ENCODE peak calls at places on chromosome 5, in eight cellular contexts. K, Q, O, F, Y, L, C and X are unnamed samples.

GRCh38 chr5:55441107-55441771 is 93.5 kb downstream of the PLPP1 start:
- DNase-seq in K (no peak), Q (no peak), O (no peak), F (no peak), Y (no peak), L (no peak), C (no peak), X (no peak)

GRCh38 chr5:23507278-23507685 is at the start of gene PRDM9:
- DNase-seq in K (no peak), Q (no peak), O (no peak), F (peak), Y (no peak), L (no peak), C (peak), X (no peak)

GRCh38 chr5:148492351-148492750 is 108.6 kb downstream of the FBXO38 start:
- DNase-seq in K (no peak), Q (no peak), O (no peak), F (no peak), Y (no peak), L (no peak), C (no peak), X (no peak)

GRCh38 chr5:91848453-91848852 is 465.3 kb upstream of the ARRDC3 start:
- DNase-seq in K (no peak), Q (no peak), O (no peak), F (no peak), Y (peak), L (no peak), C (no peak), X (no peak)

GRCh38 chr5:69517763-69518212 is 25.2 kb downstream of the OCLN start:
- DNase-seq in K (peak), Q (peak), O (no peak), F (no peak), Y (peak), L (no peak), C (peak), X (no peak)

GRCh38 chr5:100901851-100902341 is 1.2 kb downstream of the ST8SIA4 start:
- DNase-seq in K (no peak), Q (no peak), O (no peak), F (no peak), Y (no peak), L (peak), C (peak), X (no peak)

GRCh38 chr5:11390369-11390768 is 513.9 kb downstream of the CTNND2 start:
- DNase-seq in K (no peak), Q (no peak), O (no peak), F (no peak), Y (peak), L (no peak), C (no peak), X (peak)

GRCh38 chr5:136018814-136019777 is 9.7 kb upstream of the TGFBI start:
- DNase-seq in K (no peak), Q (no peak), O (no peak), F (peak), Y (peak), L (no peak), C (no peak), X (no peak)

GRCh38 chr5:68216737-68217231 is 1.2 kb downstream of the PIK3R1 start:
- DNase-seq in K (peak), Q (no peak), O (no peak), F (no peak), Y (peak), L (no peak), C (peak), X (no peak)

GRCh38 chr5:59893436-59894227 is at the start of gene PDE4D:
- DNase-seq in K (peak), Q (peak), O (peak), F (peak), Y (peak), L (peak), C (peak), X (peak)

GRCh38 chr5:79798892-79799590 is 109.4 kb downstream of the CMYA5 start:
- DNase-seq in K (no peak), Q (no peak), O (no peak), F (no peak), Y (no peak), L (no peak), C (no peak), X (no peak)

GRCh38 chr5:42564689-42565356 is 141.6 kb downstream of the GHR start:
- DNase-seq in K (no peak), Q (no peak), O (no peak), F (no peak), Y (no peak), L (no peak), C (no peak), X (no peak)

GRCh38 chr5:144093868-144094267 is 76.6 kb downstream of the YIPF5 start:
- DNase-seq in K (no peak), Q (no peak), O (no peak), F (no peak), Y (no peak), L (no peak), C (no peak), X (no peak)

GRCh38 chr5:16615737-16616535 is 861 bp downstream of the RETREG1 start:
- DNase-seq in K (peak), Q (no peak), O (no peak), F (no peak), Y (no peak), L (peak), C (no peak), X (no peak)

GRCh38 chr5:102801375-102801774 is 46.3 kb downstream of the PAM start:
- DNase-seq in K (no peak), Q (no peak), O (no peak), F (no peak), Y (no peak), L (no peak), C (no peak), X (no peak)

GRCh38 chr5:134511796-134512660 is 13.4 kb upstream of the JADE2 start:
- DNase-seq in K (peak), Q (no peak), O (peak), F (peak), Y (peak), L (no peak), C (peak), X (no peak)

GRCh38 chr5:155027993-155028629 is 14.6 kb downstream of the KIF4B start:
- DNase-seq in K (no peak), Q (no peak), O (no peak), F (no peak), Y (no peak), L (no peak), C (no peak), X (no peak)

GRCh38 chr5:26482817-26483375 is 555.5 kb downstream of the CDH9 start:
- DNase-seq in K (peak), Q (no peak), O (no peak), F (no peak), Y (no peak), L (peak), C (peak), X (peak)

GRCh38 chr5:103057208-103058130 is 62.5 kb downstream of the GIN1 start:
- DNase-seq in K (no peak), Q (no peak), O (no peak), F (no peak), Y (peak), L (no peak), C (no peak), X (peak)

GRCh38 chr5:103464801-103465484 is 97.6 kb downstream of the NUDT12 start:
- DNase-seq in K (no peak), Q (no peak), O (no peak), F (no peak), Y (no peak), L (no peak), C (no peak), X (no peak)

GRCh38 chr5:54799645-54800044 is 185.7 kb downstream of the ESM1 start:
- DNase-seq in K (no peak), Q (no peak), O (no peak), F (no peak), Y (no peak), L (peak), C (no peak), X (no peak)

GRCh38 chr5:149654282-149654681 is 73.0 kb downstream of the ARHGEF37 start:
- DNase-seq in K (no peak), Q (no peak), O (no peak), F (no peak), Y (no peak), L (no peak), C (no peak), X (no peak)

GRCh38 chr5:172533058-172533398 is 78.7 kb upstream of the SH3PXD2B start:
- DNase-seq in K (no peak), Q (no peak), O (no peak), F (no peak), Y (no peak), L (no peak), C (no peak), X (no peak)

GRCh38 chr5:1412621-1413020 is 32.6 kb downstream of the SLC6A3 start:
- DNase-seq in K (no peak), Q (no peak), O (no peak), F (peak), Y (no peak), L (no peak), C (no peak), X (no peak)

GRCh38 chr5:109656829-109657228 is 32.9 kb upstream of the MAN2A1 start:
- DNase-seq in K (peak), Q (peak), O (no peak), F (peak), Y (peak), L (peak), C (peak), X (peak)

GRCh38 chr5:126395198-126395597 is 28.0 kb upstream of the GRAMD2B start:
- DNase-seq in K (no peak), Q (no peak), O (no peak), F (no peak), Y (peak), L (no peak), C (no peak), X (peak)

GRCh38 chr5:102903074-102903871 is 148.2 kb downstream of the PAM start:
- DNase-seq in K (no peak), Q (no peak), O (no peak), F (no peak), Y (peak), L (no peak), C (no peak), X (no peak)

GRCh38 chr5:57412010-57412409 is 70.6 kb downstream of the ACTBL2 start:
- DNase-seq in K (peak), Q (no peak), O (no peak), F (no peak), Y (peak), L (no peak), C (no peak), X (no peak)

GRCh38 chr5:77751328-77752023 is 24.7 kb downstream of the TBCA start:
- DNase-seq in K (no peak), Q (no peak), O (no peak), F (no peak), Y (no peak), L (no peak), C (no peak), X (no peak)

GRCh38 chr5:151051066-151051930 is 29.5 kb downstream of the TNIP1 start:
- DNase-seq in K (peak), Q (peak), O (peak), F (peak), Y (peak), L (peak), C (peak), X (peak)

GRCh38 chr5:141199359-141200235 is at the start of gene PCDHB11:
- DNase-seq in K (no peak), Q (no peak), O (no peak), F (no peak), Y (no peak), L (peak), C (peak), X (no peak)

GRCh38 chr5:167759411-167759821 is 532.0 kb upstream of the WWC1 start:
- DNase-seq in K (no peak), Q (no peak), O (no peak), F (no peak), Y (peak), L (no peak), C (no peak), X (no peak)

GRCh38 chr5:13214182-13214581 is 730.3 kb downstream of the DNAH5 start:
- DNase-seq in K (no peak), Q (no peak), O (no peak), F (no peak), Y (no peak), L (no peak), C (no peak), X (no peak)

GRCh38 chr5:170861295-170861854 is 443 bp upstream of the RANBP17 start:
- DNase-seq in K (peak), Q (no peak), O (no peak), F (no peak), Y (no peak), L (no peak), C (peak), X (no peak)
- H3K4me3 ChIP-seq in K (peak), Q (peak), O (peak), F (peak), Y (no peak), L (no peak), C (peak), X (peak)

GRCh38 chr5:140005145-140005591 is 37.9 kb downstream of the NRG2 start:
- DNase-seq in K (no peak), Q (no peak), O (no peak), F (no peak), Y (no peak), L (no peak), C (no peak), X (no peak)

GRCh38 chr5:140004174-140004573 is 38.9 kb downstream of the NRG2 start:
- DNase-seq in K (no peak), Q (no peak), O (no peak), F (no peak), Y (no peak), L (no peak), C (no peak), X (no peak)

GRCh38 chr5:140007311-140007710 is 35.8 kb downstream of the NRG2 start:
- DNase-seq in K (no peak), Q (no peak), O (no peak), F (no peak), Y (no peak), L (no peak), C (no peak), X (no peak)

GRCh38 chr5:140000332-140000731 is 42.8 kb downstream of the NRG2 start:
- DNase-seq in K (no peak), Q (no peak), O (no peak), F (no peak), Y (no peak), L (no peak), C (peak), X (peak)

GRCh38 chr5:140003519-140003918 is 39.6 kb downstream of the NRG2 start:
- DNase-seq in K (no peak), Q (no peak), O (no peak), F (no peak), Y (no peak), L (no peak), C (no peak), X (no peak)
- TF ChIP-seq CTCF in K (no peak), Q (no peak), O (no peak), F (no peak), Y (no peak), L (no peak), C (no peak), X (no peak)

DNA sequence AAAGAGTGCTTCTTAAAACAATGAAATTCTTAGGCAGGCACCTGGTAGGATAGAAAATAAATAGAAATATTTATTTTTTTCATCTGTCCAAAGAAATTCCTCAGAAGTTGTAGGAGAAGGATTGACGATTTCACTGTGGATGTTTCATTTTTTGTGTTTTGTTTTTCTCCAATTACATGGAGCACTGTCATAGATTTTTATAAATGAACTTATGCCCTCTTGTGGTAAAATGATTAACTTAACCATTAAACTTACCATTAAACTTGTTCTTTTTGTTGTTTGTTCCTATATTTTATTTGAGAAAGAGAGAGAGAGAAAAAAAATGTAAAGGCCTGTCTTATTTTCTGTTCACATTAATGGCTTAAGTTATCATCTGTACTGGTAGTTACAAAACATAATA is 339.2 kb downstream of the PRR16 start:
- DNase-seq in K (no peak), Q (no peak), O (no peak), F (no peak), Y (no peak), L (peak), C (no peak), X (no peak)
- H3K4me3 ChIP-seq in K (peak), Q (no peak), O (no peak), F (no peak), Y (no peak), L (no peak), C (no peak), X (no peak)

DNA sequence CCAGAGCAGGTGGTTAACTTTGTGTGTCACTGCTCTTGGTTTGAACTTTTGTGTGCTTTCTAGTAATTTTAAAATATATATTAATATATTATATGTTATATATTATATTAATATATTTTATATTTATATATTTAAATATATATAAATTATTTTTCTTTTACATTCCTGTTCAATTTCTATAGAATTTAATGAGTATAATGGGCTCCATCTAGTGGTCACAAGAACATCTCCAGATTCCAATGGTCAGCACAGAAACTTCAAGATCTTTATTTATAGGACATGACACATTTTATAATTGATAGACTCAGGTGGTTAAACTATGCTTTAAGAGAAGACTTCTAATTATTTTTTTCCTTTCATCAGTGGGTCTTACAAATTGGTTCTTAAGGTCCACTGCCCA is 39.1 kb downstream of the COL23A1 start:
- DNase-seq in K (no peak), Q (no peak), O (no peak), F (no peak), Y (peak), L (peak), C (no peak), X (no peak)
- TF ChIP-seq CTCF in K (peak), Q (peak), O (peak), F (peak), Y (peak), L (peak), C (peak), X (peak)

GRCh38 chr5:111229126-111229525 is 4.9 kb downstream of the CAMK4 start:
- DNase-seq in K (no peak), Q (no peak), O (no peak), F (no peak), Y (no peak), L (no peak), C (no peak), X (no peak)
- H3K4me3 ChIP-seq in K (no peak), Q (no peak), O (no peak), F (no peak), Y (no peak), L (no peak), C (no peak), X (no peak)

DNA sequence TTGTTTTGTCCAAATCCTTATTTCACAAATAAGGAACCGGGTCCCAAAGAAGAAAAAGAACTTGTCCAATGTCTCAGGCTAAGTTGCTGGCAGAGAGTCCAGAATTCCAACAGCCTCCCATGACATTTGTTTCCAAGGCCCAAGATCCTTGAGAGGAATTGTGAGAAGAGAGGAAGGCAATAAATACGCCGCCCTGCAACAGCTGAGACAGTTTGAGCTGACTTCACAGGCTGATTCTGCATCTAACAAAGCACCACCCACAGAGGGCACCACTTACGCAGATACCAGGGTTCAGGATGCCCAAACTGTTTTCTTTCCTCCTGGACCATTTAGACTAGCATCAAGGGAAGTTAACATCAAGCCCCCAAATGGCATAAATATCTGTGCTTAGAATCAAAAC is 211.3 kb downstream of the FAM114A2 start:
- DNase-seq in K (no peak), Q (no peak), O (no peak), F (no peak), Y (no peak), L (no peak), C (no peak), X (no peak)
- TF ChIP-seq CTCF in K (peak), Q (no peak), O (no peak), F (no peak), Y (no peak), L (no peak), C (no peak), X (no peak)

GRCh38 chr5:6856658-6857057 is 143.4 kb downstream of the TENT4A start:
- DNase-seq in K (no peak), Q (peak), O (no peak), F (no peak), Y (no peak), L (no peak), C (peak), X (no peak)

GRCh38 chr5:6861667-6862066 is 148.4 kb downstream of the TENT4A start:
- DNase-seq in K (no peak), Q (no peak), O (no peak), F (no peak), Y (no peak), L (no peak), C (no peak), X (no peak)

GRCh38 chr5:6859951-6860638 is 146.9 kb downstream of the TENT4A start:
- DNase-seq in K (no peak), Q (no peak), O (no peak), F (no peak), Y (no peak), L (no peak), C (no peak), X (no peak)

GRCh38 chr5:6859001-6859400 is 145.8 kb downstream of the TENT4A start:
- DNase-seq in K (no peak), Q (no peak), O (no peak), F (no peak), Y (no peak), L (no peak), C (no peak), X (no peak)

GRCh38 chr5:6858419-6858818 is 145.2 kb downstream of the TENT4A start:
- DNase-seq in K (no peak), Q (no peak), O (no peak), F (no peak), Y (no peak), L (no peak), C (no peak), X (no peak)
- H3K4me3 ChIP-seq in K (no peak), Q (no peak), O (no peak), F (no peak), Y (no peak), L (no peak), C (no peak), X (no peak)